ENCODE peak calls at places on chromosomes 12 and 14, in eight cellular contexts. L is CD8-positive, alpha-beta T cell; G is endothelial cell; V is WERI-Rb-1; H is epithelial cell of esophagus; Z is fibroblast of mammary gland; D is HepG2; U is omental fat pad. Q is an unnamed sample.

GRCh38 chr12:46818654-46819053 is 7.1 kb downstream of the SLC38A4 start:
- DNase-seq in L (no peak), G (no peak), V (no peak), H (no peak), Z (no peak), D (no peak), U (no peak), Q (no peak)

GRCh38 chr12:42571327-42572009 is 18.1 kb downstream of the PRICKLE1 start:
- DNase-seq in L (no peak), G (no peak), V (no peak), H (no peak), Z (no peak), D (no peak), U (no peak), Q (no peak)

GRCh38 chr12:53187145-53187899 is 6.6 kb upstream of the CSAD start:
- DNase-seq in L (no peak), G (no peak), V (no peak), H (no peak), Z (no peak), D (no peak), U (no peak), Q (peak)

GRCh38 chr12:30830751-30831150 is 76.0 kb upstream of the CAPRIN2 start:
- DNase-seq in L (no peak), G (no peak), V (no peak), H (no peak), Z (no peak), D (no peak), U (no peak), Q (no peak)

GRCh38 chr12:91413591-91413990 is 231.0 kb upstream of the DCN start:
- DNase-seq in L (no peak), G (no peak), V (no peak), H (peak), Z (peak), D (no peak), U (no peak), Q (no peak)

GRCh38 chr12:69024413-69024812 is 91.4 kb upstream of the CPM start:
- DNase-seq in L (no peak), G (no peak), V (no peak), H (peak), Z (peak), D (no peak), U (no peak), Q (peak)

GRCh38 chr12:28963554-28963953 is 185.5 kb upstream of the FAR2 start:
- DNase-seq in L (no peak), G (no peak), V (no peak), H (peak), Z (peak), D (no peak), U (no peak), Q (no peak)

GRCh38 chr12:113306382-113306781 is 28.5 kb downstream of the SLC8B1 start:
- DNase-seq in L (no peak), G (no peak), V (no peak), H (no peak), Z (peak), D (no peak), U (no peak), Q (no peak)

GRCh38 chr12:28014196-28014595 is 41.7 kb upstream of the PTHLH start:
- DNase-seq in L (no peak), G (no peak), V (no peak), H (no peak), Z (no peak), D (peak), U (no peak), Q (no peak)

GRCh38 chr12:64669270-64669842 is 59.1 kb downstream of the RASSF3 start:
- DNase-seq in L (peak), G (peak), V (no peak), H (no peak), Z (no peak), D (peak), U (no peak), Q (peak)

GRCh38 chr12:56121204-56121870 is 3.3 kb downstream of the ZC3H10 start:
- DNase-seq in L (no peak), G (no peak), V (no peak), H (no peak), Z (no peak), D (no peak), U (no peak), Q (no peak)

GRCh38 chr12:29700761-29701481 is 82.8 kb downstream of the TMTC1 start:
- DNase-seq in L (no peak), G (no peak), V (no peak), H (no peak), Z (peak), D (no peak), U (no peak), Q (no peak)

GRCh38 chr14:67133595-67134441 is 55.4 kb upstream of the GARIN2 start:
- DNase-seq in L (no peak), G (no peak), V (no peak), H (no peak), Z (no peak), D (no peak), U (no peak), Q (no peak)

GRCh38 chr14:60744566-60744965 is 10.0 kb downstream of the MNAT1 start:
- DNase-seq in L (no peak), G (no peak), V (no peak), H (peak), Z (no peak), D (no peak), U (no peak), Q (no peak)

GRCh38 chr14:53879747-53880146 is 76.9 kb downstream of the BMP4 start:
- DNase-seq in L (no peak), G (no peak), V (no peak), H (no peak), Z (no peak), D (no peak), U (no peak), Q (no peak)

GRCh38 chr12:95848575-95849388 is 10.0 kb upstream of the SNRPF start:
- DNase-seq in L (no peak), G (peak), V (peak), H (peak), Z (peak), D (peak), U (no peak), Q (no peak)

GRCh38 chr14:73457050-73457934 is 1.1 kb downstream of the NUMB start:
- DNase-seq in L (no peak), G (peak), V (peak), H (peak), Z (no peak), D (no peak), U (peak), Q (peak)

GRCh38 chr14:92728781-92729364 is 19.6 kb downstream of the LGMN start:
- DNase-seq in L (no peak), G (no peak), V (no peak), H (peak), Z (peak), D (no peak), U (no peak), Q (no peak)

GRCh38 chr14:103628684-103629502 is at the start of gene KLC1:
- DNase-seq in L (peak), G (peak), V (peak), H (peak), Z (peak), D (no peak), U (peak), Q (peak)

GRCh38 chr14:34403646-34404045 is 58.4 kb downstream of the SPTSSA start:
- DNase-seq in L (no peak), G (no peak), V (no peak), H (peak), Z (peak), D (no peak), U (no peak), Q (no peak)

GRCh38 chr12:7628401-7628961 is 37.2 kb downstream of the APOBEC1 start:
- DNase-seq in L (no peak), G (peak), V (no peak), H (no peak), Z (no peak), D (no peak), U (no peak), Q (no peak)

GRCh38 chr14:70812124-70812818 is 3.0 kb upstream of the MAP3K9 start:
- DNase-seq in L (no peak), G (no peak), V (no peak), H (peak), Z (no peak), D (no peak), U (no peak), Q (no peak)

GRCh38 chr12:39807043-39807442 is 187.4 kb upstream of the ABCD2 start:
- DNase-seq in L (no peak), G (peak), V (peak), H (peak), Z (peak), D (peak), U (no peak), Q (no peak)

GRCh38 chr12:112738531-112738930 is 53.0 kb upstream of the RPH3A start:
- DNase-seq in L (no peak), G (no peak), V (no peak), H (peak), Z (no peak), D (no peak), U (no peak), Q (no peak)

GRCh38 chr12:12899530-12900380 is 8.4 kb downstream of the GPRC5A start:
- DNase-seq in L (no peak), G (no peak), V (no peak), H (peak), Z (peak), D (no peak), U (no peak), Q (no peak)

GRCh38 chr14:52446355-52446754 is 106.0 kb downstream of the TXNDC16 start:
- DNase-seq in L (no peak), G (no peak), V (no peak), H (peak), Z (no peak), D (peak), U (no peak), Q (no peak)

GRCh38 chr12:41981758-41982157 is 162.9 kb downstream of the GXYLT1 start:
- DNase-seq in L (no peak), G (no peak), V (no peak), H (peak), Z (peak), D (no peak), U (no peak), Q (no peak)

GRCh38 chr12:92261071-92261470 is 115.4 kb upstream of the BTG1 start:
- DNase-seq in L (no peak), G (no peak), V (no peak), H (no peak), Z (no peak), D (no peak), U (no peak), Q (no peak)

GRCh38 chr14:20998139-20998538 is 954 bp upstream of the SLC39A2 start:
- DNase-seq in L (no peak), G (no peak), V (no peak), H (peak), Z (no peak), D (no peak), U (no peak), Q (no peak)

GRCh38 chr12:112870267-112870980 is 36.3 kb upstream of the OAS1 start:
- DNase-seq in L (no peak), G (no peak), V (no peak), H (no peak), Z (no peak), D (no peak), U (no peak), Q (no peak)

GRCh38 chr12:108240027-108240785 is 98.9 kb downstream of the CMKLR1 start:
- DNase-seq in L (no peak), G (no peak), V (no peak), H (no peak), Z (no peak), D (no peak), U (no peak), Q (no peak)

GRCh38 chr12:62659457-62660295 is 193.1 kb downstream of the MON2 start:
- DNase-seq in L (no peak), G (peak), V (no peak), H (no peak), Z (no peak), D (no peak), U (no peak), Q (peak)

GRCh38 chr12:34303091-34303870 is 281.0 kb downstream of the ALG10 start:
- DNase-seq in L (no peak), G (no peak), V (no peak), H (no peak), Z (no peak), D (no peak), U (no peak), Q (no peak)

GRCh38 chr12:54701940-54702592 is 53.9 kb upstream of the DCD start:
- DNase-seq in L (no peak), G (no peak), V (no peak), H (peak), Z (peak), D (peak), U (no peak), Q (no peak)

GRCh38 chr12:60308366-60309000 is 712.7 kb downstream of the SLC16A7 start:
- DNase-seq in L (no peak), G (no peak), V (no peak), H (peak), Z (no peak), D (no peak), U (no peak), Q (no peak)

GRCh38 chr12:121804417-121805111 is 755 bp downstream of the SETD1B start:
- DNase-seq in L (peak), G (no peak), V (no peak), H (peak), Z (no peak), D (peak), U (no peak), Q (no peak)

GRCh38 chr14:94357166-94357565 is 31.2 kb downstream of the SERPINA1 start:
- DNase-seq in L (no peak), G (no peak), V (no peak), H (no peak), Z (no peak), D (no peak), U (no peak), Q (no peak)

GRCh38 chr14:94356379-94357056 is 31.9 kb downstream of the SERPINA1 start:
- DNase-seq in L (no peak), G (no peak), V (no peak), H (no peak), Z (no peak), D (no peak), U (no peak), Q (no peak)

GRCh38 chr14:94360945-94361565 is 27.3 kb downstream of the SERPINA1 start:
- DNase-seq in L (no peak), G (no peak), V (no peak), H (no peak), Z (no peak), D (peak), U (no peak), Q (no peak)

GRCh38 chr14:94354638-94355185 is 31.6 kb upstream of the SERPINA6 start:
- DNase-seq in L (no peak), G (no peak), V (no peak), H (no peak), Z (no peak), D (no peak), U (no peak), Q (no peak)

DNA sequence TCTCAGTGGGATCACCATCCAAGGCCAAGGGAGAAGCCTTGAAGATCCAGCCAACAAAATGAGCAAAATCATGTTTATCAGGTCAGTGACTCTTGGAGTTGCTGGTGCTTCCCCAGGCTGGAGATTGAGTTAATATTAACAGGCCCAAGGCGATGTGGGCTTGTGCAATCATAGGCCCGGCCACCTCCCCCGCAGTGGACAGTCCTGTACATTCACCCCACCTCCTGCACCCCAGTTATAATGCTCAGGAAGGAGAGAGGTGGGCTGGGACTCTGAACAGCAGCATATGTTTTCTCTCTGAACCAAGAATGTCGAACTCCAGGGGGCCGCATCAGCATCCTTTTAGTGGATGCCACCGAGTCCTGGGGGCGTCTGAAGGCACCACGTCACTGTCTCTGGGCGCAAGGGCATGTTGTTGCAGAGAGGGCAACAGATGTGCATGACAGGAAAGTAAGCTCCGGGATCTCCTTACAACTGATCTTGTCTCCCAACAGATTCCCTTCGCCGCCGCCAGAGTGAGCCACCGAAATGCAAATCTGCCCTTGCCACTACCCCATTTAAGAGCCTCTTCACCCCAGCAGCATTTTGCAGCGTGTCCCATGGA is 32.2 kb upstream of the SERPINA6 start:
- DNase-seq in L (no peak), G (peak), V (peak), H (peak), Z (peak), D (peak), U (no peak), Q (peak)
- TF ChIP-seq CTCF in L (no peak), G (no peak), V (peak), H (peak), Z (peak), D (peak), U (no peak), Q (no peak)

DNA sequence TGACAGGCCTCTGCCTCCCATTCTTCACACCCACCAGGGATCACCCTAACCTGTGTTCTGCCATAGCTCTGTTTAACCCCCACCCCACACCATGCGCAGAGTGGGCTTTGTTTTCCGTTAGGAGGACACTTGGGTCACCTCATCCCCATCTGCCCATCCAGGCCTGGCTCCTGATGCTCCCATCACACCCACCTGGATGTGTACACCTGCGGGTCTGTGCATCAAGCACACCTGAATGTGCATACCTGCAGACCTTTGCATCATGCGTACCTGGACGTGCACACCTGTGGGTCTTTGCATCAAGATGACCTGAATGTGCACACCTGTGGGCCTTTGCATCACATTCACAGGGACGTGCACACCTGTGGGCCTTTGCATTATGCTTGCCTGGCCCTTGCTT is 835.8 kb upstream of the TMEM132C start:
- DNase-seq in L (no peak), G (no peak), V (no peak), H (no peak), Z (no peak), D (no peak), U (no peak), Q (no peak)
- TF ChIP-seq CTCF in L (no peak), G (no peak), V (no peak), H (no peak), Z (no peak), D (no peak), U (no peak), Q (no peak)

DNA sequence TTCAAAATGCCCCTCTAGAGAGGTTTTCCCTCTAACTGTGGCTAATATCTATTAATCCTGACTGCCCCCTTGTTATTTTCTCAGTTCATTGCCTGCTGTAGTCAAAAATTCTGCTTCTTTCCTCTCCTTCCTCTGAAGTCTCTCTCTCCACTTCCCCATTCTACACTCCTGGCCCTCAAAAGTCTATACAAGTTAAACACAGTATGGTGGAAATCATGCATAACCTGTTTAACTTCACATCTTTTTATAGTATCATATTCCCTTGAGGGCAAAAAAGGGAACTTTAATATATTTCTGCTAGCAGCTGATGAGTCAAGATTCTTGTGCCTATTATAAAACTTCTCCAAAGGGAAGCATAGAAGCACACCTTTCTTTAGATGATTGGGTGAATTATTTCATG is 16.7 kb downstream of the GRIP1 start:
- DNase-seq in L (no peak), G (no peak), V (no peak), H (peak), Z (no peak), D (no peak), U (no peak), Q (no peak)
- TF ChIP-seq CTCF in L (no peak), G (no peak), V (no peak), H (no peak), Z (no peak), D (no peak), U (no peak), Q (no peak)

DNA sequence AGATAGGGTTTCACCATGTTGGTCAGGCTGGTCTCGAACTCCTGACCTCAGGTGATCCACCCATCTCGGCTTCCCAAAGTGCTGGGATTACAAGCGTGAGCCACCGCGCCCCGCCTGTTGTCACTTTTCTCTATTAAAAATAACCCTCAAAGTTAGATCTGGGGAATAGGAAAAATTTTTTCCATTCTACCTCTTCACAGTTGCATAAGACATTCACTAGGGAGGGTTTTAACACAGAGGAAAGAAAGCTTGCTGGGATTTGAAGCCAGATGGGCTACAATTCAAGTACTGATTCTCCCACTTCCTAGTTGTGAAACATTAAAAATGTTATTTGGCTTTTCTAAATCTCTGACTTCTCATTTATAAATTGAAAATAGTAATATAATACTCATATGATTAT is 23.2 kb upstream of the SLC15A5 start:
- DNase-seq in L (no peak), G (no peak), V (no peak), H (no peak), Z (peak), D (no peak), U (no peak), Q (no peak)
- TF ChIP-seq CTCF in L (no peak), G (no peak), V (no peak), H (no peak), Z (no peak), D (no peak), U (no peak), Q (no peak)

GRCh38 chr14:100827140-100827517 is 1.2 kb downstream of the MEG3 start:
- DNase-seq in L (no peak), G (no peak), V (peak), H (no peak), Z (no peak), D (no peak), U (no peak), Q (no peak)
- TF ChIP-seq CTCF in L (no peak), G (no peak), V (peak), H (peak), Z (no peak), D (no peak), U (no peak), Q (no peak)

GRCh38 chr14:69288001-69288771 is 28.2 kb downstream of the GALNT16 start:
- DNase-seq in L (no peak), G (peak), V (peak), H (no peak), Z (peak), D (peak), U (no peak), Q (no peak)
- TF ChIP-seq CTCF in L (no peak), G (no peak), V (peak), H (peak), Z (peak), D (peak), U (no peak), Q (no peak)

GRCh38 chr12:15152456-15152855 is 68.8 kb downstream of the RERG start:
- DNase-seq in L (no peak), G (no peak), V (no peak), H (peak), Z (peak), D (no peak), U (no peak), Q (no peak)

GRCh38 chr12:15152864-15153263 is 68.4 kb downstream of the RERG start:
- DNase-seq in L (no peak), G (no peak), V (no peak), H (peak), Z (peak), D (no peak), U (no peak), Q (no peak)

GRCh38 chr12:15154108-15154507 is 67.1 kb downstream of the RERG start:
- DNase-seq in L (no peak), G (no peak), V (no peak), H (no peak), Z (no peak), D (no peak), U (no peak), Q (no peak)

GRCh38 chr12:15155271-15155670 is 65.9 kb downstream of the RERG start:
- DNase-seq in L (no peak), G (no peak), V (no peak), H (peak), Z (no peak), D (no peak), U (no peak), Q (no peak)

GRCh38 chr12:15151141-15152091 is 69.8 kb downstream of the RERG start:
- DNase-seq in L (no peak), G (no peak), V (peak), H (peak), Z (peak), D (peak), U (no peak), Q (no peak)
- TF ChIP-seq CTCF in L (peak), G (peak), V (peak), H (peak), Z (peak), D (peak), U (no peak), Q (no peak)

Q was measured in lower leg skin.